ENCODE peak calls at places on chromosomes 6 and 20, in five cellular contexts. I is brain microvascular endothelial cell, W is neural progenitor cell, E is left ventricle myocardium inferior, Y is tibial artery. O is an unnamed sample.

GRCh38 chr6:155187994-155188706 is 75.7 kb upstream of the CLDN20 start:
- DNase-seq in I (peak), W (no peak), Y (no peak), E (no peak), O (no peak)

GRCh38 chr20:14830899-14831298 is 493.5 kb upstream of the FLRT3 start:
- DNase-seq in Y (no peak), W (no peak), E (no peak), I (no peak), O (no peak)

GRCh38 chr6:142413111-142413510 is 111.3 kb downstream of the ADGRG6 start:
- DNase-seq in Y (no peak), W (no peak), I (peak), E (no peak), O (no peak)

GRCh38 chr6:42407379-42407778 is 44.3 kb downstream of the TRERF1 start:
- DNase-seq in E (no peak), Y (no peak), W (no peak), I (peak), O (no peak)

GRCh38 chr6:60671369-60671768 is 1614.7 kb downstream of the KHDRBS2 start:
- DNase-seq in E (no peak), Y (no peak), I (no peak), W (no peak), O (no peak)

GRCh38 chr20:47181056-47181862 is 175.2 kb downstream of the ZMYND8 start:
- DNase-seq in I (peak), E (no peak), Y (no peak), W (peak), O (no peak)

GRCh38 chr20:54025166-54025835 is 45.1 kb downstream of the BCAS1 start:
- DNase-seq in I (no peak), Y (no peak), W (no peak), E (no peak), O (no peak)

GRCh38 chr6:85498596-85499258 is 48.8 kb downstream of the NT5E start:
- DNase-seq in E (no peak), I (no peak), W (no peak), Y (no peak), O (no peak)

GRCh38 chr20:11917663-11918062 is at the start of gene BTBD3:
- DNase-seq in I (peak), E (peak), W (peak), Y (no peak), O (peak)

GRCh38 chr20:31543966-31544598 is 29.8 kb downstream of the HM13 start:
- DNase-seq in W (no peak), Y (no peak), I (peak), E (no peak), O (no peak)

GRCh38 chr6:109770779-109771178 is 79.7 kb downstream of the FIG4 start:
- DNase-seq in Y (no peak), W (no peak), I (no peak), E (no peak), O (no peak)

GRCh38 chr6:100620085-100620484 is 155.4 kb upstream of the SIM1 start:
- DNase-seq in I (peak), Y (no peak), W (no peak), E (no peak), O (no peak)

GRCh38 chr6:683742-684440 is 9.0 kb downstream of the EXOC2 start:
- DNase-seq in W (peak), Y (no peak), E (no peak), I (peak), O (no peak)

GRCh38 chr6:22886881-22887581 is 317.7 kb downstream of the HDGFL1 start:
- DNase-seq in E (no peak), W (no peak), Y (no peak), I (peak), O (no peak)

GRCh38 chr6:20220345-20220744 is 8.1 kb upstream of the MBOAT1 start:
- DNase-seq in I (no peak), Y (no peak), E (no peak), W (no peak), O (no peak)

GRCh38 chr6:2209226-2209809 is 36.1 kb downstream of the GMDS start:
- DNase-seq in W (peak), E (no peak), Y (no peak), I (peak), O (no peak)

GRCh38 chr20:56151834-56152233 is 96.7 kb upstream of the MC3R start:
- DNase-seq in W (no peak), Y (no peak), I (no peak), E (no peak), O (no peak)

GRCh38 chr20:4341804-4342560 is 326.6 kb upstream of the RNF24 start:
- DNase-seq in I (peak), Y (no peak), W (peak), E (no peak), O (no peak)

GRCh38 chr6:155162682-155163081 is 101.1 kb upstream of the CLDN20 start:
- DNase-seq in E (no peak), Y (no peak), W (no peak), I (no peak), O (no peak)

DNA sequence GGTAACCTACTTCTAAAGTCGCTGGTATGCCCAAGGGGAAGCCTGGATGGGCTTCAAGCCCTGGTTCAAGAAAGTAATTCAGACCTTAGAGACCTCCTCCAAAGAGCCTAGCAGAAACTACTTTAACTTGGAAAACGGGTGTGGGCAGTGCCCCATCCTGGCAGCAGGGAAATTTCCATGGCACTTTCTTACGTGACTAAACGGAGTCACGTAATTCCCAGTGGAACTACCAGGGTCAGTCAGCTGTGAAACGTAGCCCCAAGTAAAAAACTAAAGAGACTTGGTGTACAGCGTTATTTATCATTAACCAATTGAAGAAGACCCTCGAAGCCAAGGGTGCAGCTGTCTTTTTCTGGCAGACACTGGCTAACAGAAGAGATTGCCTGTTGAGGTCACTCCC is 114.0 kb downstream of the RCAN2 start:
- DNase-seq in E (no peak), Y (peak), I (no peak), W (no peak), O (no peak)
- H3K27ac ChIP-seq in E (peak), Y (peak), I (no peak), W (no peak), O (no peak)

DNA sequence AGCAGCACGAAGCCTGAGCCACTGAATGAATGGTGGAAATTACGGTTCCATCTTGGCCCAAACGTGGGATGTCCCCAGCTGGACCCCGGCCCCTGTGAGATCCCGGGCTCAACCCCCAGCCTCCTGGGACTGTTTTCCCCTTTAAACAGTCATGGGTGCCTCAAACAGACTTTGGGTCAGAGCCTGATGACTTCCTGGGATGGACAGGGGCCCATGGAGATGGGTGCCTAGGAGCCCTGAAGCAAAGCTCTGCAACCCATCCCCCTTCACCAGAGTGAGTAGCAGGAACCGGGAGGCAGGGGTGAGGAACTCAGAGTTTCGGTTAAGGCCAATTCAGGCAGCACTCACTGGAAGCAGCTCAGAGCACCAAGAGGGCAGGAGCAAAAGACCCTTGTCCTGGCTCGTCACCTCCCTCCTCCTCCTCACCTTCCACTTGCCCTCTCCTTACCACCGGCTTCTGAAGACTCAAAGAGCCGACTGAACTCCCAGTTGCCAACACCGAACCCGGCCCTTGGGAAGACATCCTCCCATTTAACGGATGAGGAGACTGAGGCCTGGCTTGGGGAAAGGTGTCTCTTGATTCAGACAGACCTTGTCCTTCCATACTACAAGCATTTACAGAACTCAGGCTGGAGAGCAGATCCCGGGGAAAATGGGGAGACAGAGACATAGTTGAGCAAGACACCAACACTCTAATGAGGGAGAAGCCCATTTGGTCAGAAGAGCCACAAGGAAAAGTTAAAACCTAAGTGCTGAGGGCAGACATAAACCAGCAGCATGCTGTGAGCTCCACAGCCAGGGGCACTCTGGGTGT is 14.9 kb upstream of the TLDC2 start:
- DNase-seq in I (no peak), W (no peak), Y (no peak), E (no peak), O (no peak)
- H3K4me3 ChIP-seq in I (peak), W (peak), Y (peak), E (peak), O (peak)

GRCh38 chr20:37611346-37611745 is 82.5 kb upstream of the CTNNBL1 start:
- DNase-seq in Y (peak), E (no peak), W (no peak), I (no peak), O (no peak)

GRCh38 chr20:37610203-37610798 is 82.6 kb upstream of the BLCAP start:
- DNase-seq in Y (peak), I (no peak), E (no peak), W (no peak), O (no peak)

GRCh38 chr20:37615507-37616425 is 78.1 kb upstream of the CTNNBL1 start:
- DNase-seq in W (peak), E (no peak), Y (no peak), I (no peak), O (no peak)

GRCh38 chr20:37611852-37612251 is 82.0 kb upstream of the CTNNBL1 start:
- DNase-seq in Y (no peak), I (no peak), E (no peak), W (no peak), O (no peak)
- H3K27ac ChIP-seq in Y (no peak), I (no peak), E (no peak), W (no peak), O (no peak)

GRCh38 chr20:64047046-64047389 is 2.4 kb downstream of the SOX18 start:
- DNase-seq in I (no peak), W (no peak), E (no peak), Y (no peak), O (no peak)
- H3K4me3 ChIP-seq in I (no peak), W (no peak), E (peak), Y (peak), O (peak)

DNA sequence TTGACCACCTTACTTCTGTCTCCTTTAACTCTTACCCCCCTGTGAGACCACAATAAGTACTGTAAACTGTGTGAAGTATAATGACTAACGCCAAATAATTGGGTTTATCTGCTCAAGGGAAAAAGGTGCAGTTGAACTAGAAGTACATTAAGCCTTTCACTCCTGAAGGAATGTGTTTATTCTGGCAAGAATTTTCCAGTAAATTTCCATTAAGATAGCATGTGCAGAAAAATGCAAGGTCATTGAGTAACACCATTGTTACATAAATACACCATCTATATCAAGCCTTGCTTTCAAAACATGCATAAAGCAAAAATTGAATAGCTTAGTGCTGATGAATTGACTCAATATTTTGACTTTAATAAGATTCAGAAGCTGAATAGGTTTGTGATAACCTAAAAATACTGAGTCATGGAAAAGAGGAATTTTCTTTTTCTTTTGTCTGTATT is 65.4 kb downstream of the ARHGAP18 start:
- DNase-seq in I (no peak), W (no peak), Y (no peak), E (no peak), O (no peak)
- H3K27ac ChIP-seq in I (peak), W (no peak), Y (no peak), E (peak), O (peak)

GRCh38 chr20:63216849-63217471 is 1.0 kb upstream of the YTHDF1 start:
- DNase-seq in E (no peak), Y (no peak), W (peak), I (no peak), O (no peak)

GRCh38 chr20:63219866-63220521 is 4.1 kb upstream of the YTHDF1 start:
- DNase-seq in Y (no peak), W (no peak), E (no peak), I (no peak), O (no peak)

GRCh38 chr20:63217706-63218105 is 1.8 kb upstream of the YTHDF1 start:
- DNase-seq in W (no peak), I (no peak), Y (no peak), E (no peak), O (no peak)

GRCh38 chr20:63219447-63219821 is 3.5 kb upstream of the YTHDF1 start:
- DNase-seq in Y (no peak), E (no peak), I (no peak), W (no peak), O (no peak)

GRCh38 chr20:63218701-63219446 is 2.9 kb upstream of the YTHDF1 start:
- DNase-seq in E (no peak), Y (no peak), W (no peak), I (no peak), O (no peak)
- H3K4me3 ChIP-seq in E (no peak), Y (no peak), W (no peak), I (no peak), O (no peak)

DNA sequence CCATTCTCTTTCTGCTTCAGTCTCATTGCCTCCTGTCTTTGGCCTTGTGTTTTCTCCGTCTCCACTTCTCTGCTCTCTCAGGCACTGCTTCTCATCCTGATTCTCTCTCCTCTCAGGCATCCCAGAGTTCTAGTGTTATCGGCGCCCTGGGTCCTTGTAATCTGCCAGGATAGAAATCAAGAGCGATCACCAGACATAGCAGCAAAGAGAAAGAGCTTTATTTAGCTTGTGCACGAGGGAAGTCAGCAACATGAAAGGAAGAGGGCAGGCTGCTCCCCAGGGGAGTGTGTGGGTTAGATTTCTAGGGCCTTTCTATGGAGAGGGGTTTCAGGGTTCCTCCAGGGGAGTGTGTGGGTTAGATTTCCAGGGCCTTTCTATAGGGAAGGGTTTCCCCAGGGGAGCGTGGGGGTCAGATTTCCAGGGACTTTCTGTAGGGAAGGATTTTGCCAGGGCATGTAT is 32.5 kb downstream of the SUN5 start:
- DNase-seq in W (peak), Y (peak), I (no peak), E (no peak), O (no peak)
- H3K27ac ChIP-seq in W (peak), Y (no peak), I (no peak), E (peak), O (no peak)

DNA sequence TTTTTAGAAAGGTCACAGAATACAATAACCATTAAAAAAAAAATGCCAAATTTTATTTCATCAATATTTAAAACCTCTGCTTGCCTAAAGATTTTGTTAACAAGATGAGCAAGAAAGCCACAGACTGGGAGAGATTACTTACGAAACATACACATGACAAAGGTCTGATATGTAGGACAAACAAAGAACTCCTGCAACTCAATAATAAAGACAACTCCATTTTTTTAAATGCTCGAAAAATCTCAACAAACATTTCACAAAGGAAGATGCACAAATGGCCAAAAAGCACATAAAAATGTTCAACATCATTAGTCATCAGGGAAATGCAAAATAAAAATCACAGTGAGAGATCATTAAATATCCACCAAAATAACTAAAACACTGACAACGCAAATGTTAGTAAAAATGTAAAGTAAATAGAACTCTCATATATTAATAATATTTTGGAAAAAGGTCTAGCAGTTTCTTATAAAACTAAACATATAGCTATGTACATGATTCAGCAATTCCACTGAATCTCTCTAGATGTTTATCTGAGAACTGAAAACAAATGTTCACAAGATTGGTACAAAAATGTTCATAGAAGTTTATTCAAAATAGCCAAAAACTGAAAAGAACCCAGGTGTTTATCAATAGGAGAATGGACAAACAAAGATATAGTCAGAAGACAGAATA is 10.3 kb downstream of the STK38 start:
- DNase-seq in Y (no peak), E (no peak), I (no peak), W (no peak), O (no peak)
- H3K4me3 ChIP-seq in Y (no peak), E (no peak), I (no peak), W (no peak), O (no peak)

GRCh38 chr6:145844933-145845531 is 30.4 kb upstream of the FBXO30 start:
- DNase-seq in W (no peak), Y (no peak), I (peak), E (no peak), O (peak)
- H3K27ac ChIP-seq in W (no peak), Y (no peak), I (no peak), E (peak), O (peak)

GRCh38 chr20:62816879-62817873 is at the start of gene COL9A3:
- DNase-seq in W (peak), E (no peak), I (no peak), Y (no peak), O (no peak)

GRCh38 chr20:62815066-62815991 is 1.5 kb upstream of the COL9A3 start:
- DNase-seq in I (no peak), Y (no peak), E (no peak), W (peak), O (no peak)

GRCh38 chr20:62814709-62815065 is 2.2 kb upstream of the COL9A3 start:
- DNase-seq in W (no peak), Y (no peak), I (no peak), E (no peak), O (no peak)

GRCh38 chr20:62817975-62818591 is 1.2 kb downstream of the COL9A3 start:
- DNase-seq in W (no peak), Y (no peak), E (no peak), I (no peak), O (no peak)

DNA sequence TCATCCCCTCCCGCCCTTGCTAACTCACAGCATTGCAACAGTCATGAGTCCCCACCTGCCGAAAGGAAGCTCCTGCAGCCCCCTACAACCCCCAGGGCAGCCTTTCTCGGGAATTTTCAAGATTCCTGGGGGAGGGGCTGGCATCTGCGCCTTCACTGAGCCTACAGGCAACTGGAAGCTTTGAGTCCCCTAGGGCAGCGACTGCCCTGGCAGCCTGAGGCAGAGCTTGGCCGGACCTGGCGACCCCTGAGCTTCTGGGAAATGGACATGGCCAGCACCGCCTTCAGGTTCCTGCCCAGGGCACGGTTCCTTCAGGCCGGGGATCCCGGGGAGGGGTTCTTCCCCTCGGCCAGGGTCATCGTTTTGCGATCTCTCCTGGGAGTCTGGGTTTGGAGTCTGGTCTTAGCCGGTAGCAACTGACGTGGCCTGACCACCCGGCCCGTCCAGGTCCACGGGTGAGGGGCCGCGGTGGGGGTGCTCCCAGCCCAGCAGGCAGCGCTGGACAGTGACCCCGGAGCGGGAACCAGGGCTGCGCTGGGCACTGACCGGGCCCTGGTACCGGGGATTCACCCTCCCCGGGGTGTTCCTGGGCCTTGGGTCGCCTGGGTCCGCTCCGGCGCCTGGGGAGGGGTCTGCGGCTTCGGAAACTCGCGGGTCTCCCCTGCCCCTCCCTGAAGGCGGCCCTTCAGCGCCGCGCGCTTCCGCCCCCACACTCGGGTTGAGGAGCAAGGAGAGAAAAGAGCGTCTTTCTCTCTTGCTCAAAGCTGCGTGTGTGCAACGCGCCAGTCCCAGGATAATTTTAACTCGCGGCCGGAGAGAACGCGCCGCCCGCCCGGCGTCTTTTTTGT is 595 bp upstream of the COL9A3 start:
- DNase-seq in Y (no peak), W (peak), I (no peak), E (no peak), O (no peak)
- H3K4me3 ChIP-seq in Y (no peak), W (peak), I (no peak), E (peak), O (peak)

O was measured in gastrocnemius medialis.